ENCODE peak calls at places on chromosome 9, in nine cellular contexts. Q is pancreas, S is amniotic stem cell, G is sciatic nerve, M is skeletal muscle cell, O is C1 segment of cervical spinal cord, V is LHCN-M2, H is nephron progenitor cell, N is stomach. A is an unnamed sample.

GRCh38 chr9:33029106-33029788 is 4.2 kb downstream of the DNAJA1 start:
- DNase-seq in M (peak), V (peak), N (no peak), G (no peak), S (no peak), O (no peak), H (no peak), Q (no peak), A (no peak)

GRCh38 chr9:135624282-135624681 is 15.1 kb downstream of the GLT6D1 start:
- DNase-seq in S (no peak), N (no peak), M (no peak), G (no peak), H (no peak), O (no peak), Q (no peak), V (no peak), A (no peak)

GRCh38 chr9:136171009-136171800 is 33.7 kb downstream of the LHX3 start:
- DNase-seq in O (no peak), G (no peak), Q (no peak), N (no peak), H (peak), V (no peak), S (no peak), M (no peak), A (peak)

GRCh38 chr9:99326112-99326916 is 104.2 kb downstream of the SEC61B start:
- DNase-seq in N (no peak), O (no peak), Q (no peak), H (no peak), V (peak), G (no peak), M (no peak), S (peak), A (no peak)

GRCh38 chr9:136012651-136013050 is 51.5 kb upstream of the UBAC1 start:
- DNase-seq in N (no peak), H (peak), O (no peak), Q (no peak), M (no peak), V (no peak), G (no peak), S (no peak), A (peak)

GRCh38 chr9:127049044-127049443 is 73.4 kb downstream of the ANGPTL2 start:
- DNase-seq in O (no peak), Q (no peak), G (no peak), S (peak), V (peak), N (peak), H (no peak), M (peak), A (peak)

GRCh38 chr9:804026-804425 is 37.5 kb upstream of the DMRT1 start:
- DNase-seq in M (no peak), N (no peak), G (no peak), S (no peak), Q (no peak), V (no peak), O (no peak), H (no peak), A (no peak)

GRCh38 chr9:137446851-137447471 is 5.8 kb upstream of the ENTPD8 start:
- DNase-seq in H (peak), G (no peak), M (no peak), O (no peak), Q (no peak), S (no peak), N (no peak), V (no peak), A (no peak)

GRCh38 chr9:26551971-26552370 is 340.6 kb downstream of the CAAP1 start:
- DNase-seq in O (no peak), Q (no peak), G (no peak), H (no peak), M (no peak), N (no peak), S (no peak), V (no peak), A (no peak)

GRCh38 chr9:107286057-107286456 is 3.0 kb downstream of the RAD23B start:
- DNase-seq in N (no peak), V (no peak), M (no peak), G (no peak), O (no peak), H (no peak), Q (no peak), S (no peak), A (no peak)

GRCh38 chr9:27054125-27054524 is 48.7 kb upstream of the LRRC19 start:
- DNase-seq in S (no peak), G (no peak), M (no peak), H (no peak), V (no peak), O (no peak), N (no peak), Q (no peak), A (no peak)

GRCh38 chr9:30410273-30410672 is 1974.2 kb upstream of the ACO1 start:
- DNase-seq in Q (no peak), V (no peak), H (no peak), O (no peak), S (no peak), G (no peak), N (no peak), M (no peak), A (no peak)

GRCh38 chr9:128704356-128704670 is 2.0 kb downstream of the PKN3 start:
- DNase-seq in O (no peak), H (no peak), S (no peak), N (no peak), V (no peak), Q (no peak), G (no peak), M (no peak), A (no peak)

GRCh38 chr9:132182609-132183073 is 20.8 kb downstream of the NTNG2 start:
- DNase-seq in O (no peak), S (no peak), H (peak), G (no peak), N (no peak), V (no peak), M (no peak), Q (no peak), A (peak)

GRCh38 chr9:118522093-118523028 is 818.2 kb downstream of the TLR4 start:
- DNase-seq in G (no peak), M (peak), V (peak), S (peak), H (peak), N (no peak), O (no peak), Q (peak), A (peak)

GRCh38 chr9:69215774-69216482 is 41.9 kb downstream of the TJP2 start:
- DNase-seq in G (no peak), V (no peak), N (no peak), O (no peak), H (no peak), S (no peak), Q (no peak), M (no peak), A (no peak)

GRCh38 chr9:110555551-110555950 is 24.0 kb downstream of the SVEP1 start:
- DNase-seq in O (no peak), H (no peak), Q (no peak), S (no peak), V (peak), M (no peak), G (no peak), N (no peak), A (no peak)

GRCh38 chr9:137162505-137163100 is 7.2 kb downstream of the LRRC26 start:
- DNase-seq in Q (peak), O (no peak), H (peak), S (no peak), N (peak), V (no peak), M (no peak), G (no peak), A (no peak)

GRCh38 chr9:127580371-127580770 is 31.7 kb upstream of the STXBP1 start:
- DNase-seq in H (no peak), Q (no peak), G (no peak), M (no peak), S (no peak), N (no peak), V (no peak), O (no peak), A (no peak)

GRCh38 chr9:134204991-134205578 is 40.7 kb upstream of the RNU6ATAC start:
- DNase-seq in M (peak), S (no peak), V (peak), O (no peak), Q (no peak), N (no peak), H (no peak), G (peak), A (no peak)

GRCh38 chr9:116844621-116845020 is 157.5 kb downstream of the TRIM32 start:
- DNase-seq in G (no peak), Q (no peak), O (no peak), S (no peak), M (no peak), N (no peak), V (no peak), H (no peak), A (peak)

GRCh38 chr9:33131505-33132248 is 35.5 kb downstream of the B4GALT1 start:
- DNase-seq in O (no peak), S (no peak), M (no peak), Q (no peak), V (no peak), H (no peak), N (no peak), G (no peak), A (no peak)

GRCh38 chr9:107739601-107740082 is 250.1 kb upstream of the KLF4 start:
- DNase-seq in G (peak), V (no peak), S (no peak), N (peak), O (no peak), M (no peak), H (peak), Q (no peak), A (peak)

GRCh38 chr9:106799146-106799545 is 63.8 kb upstream of the ZNF462 start:
- DNase-seq in M (peak), V (peak), H (no peak), Q (no peak), O (no peak), N (no peak), S (peak), G (no peak), A (peak)

GRCh38 chr9:129394011-129394919 is 216.2 kb upstream of the IER5L start:
- DNase-seq in N (no peak), V (no peak), Q (no peak), H (no peak), S (no peak), G (no peak), O (no peak), M (no peak), A (no peak)

GRCh38 chr9:95177617-95178016 is 139.9 kb downstream of the FANCC start:
- DNase-seq in H (no peak), M (no peak), S (no peak), N (no peak), V (no peak), Q (no peak), G (no peak), O (no peak), A (no peak)

GRCh38 chr9:108672475-108673065 is 183.2 kb downstream of the ACTL7B start:
- DNase-seq in V (no peak), H (no peak), N (no peak), M (no peak), Q (no peak), O (no peak), G (no peak), S (no peak), A (no peak)

GRCh38 chr9:12723409-12724028 is 30.3 kb downstream of the TYRP1 start:
- DNase-seq in V (peak), M (no peak), Q (no peak), N (no peak), O (no peak), S (no peak), G (no peak), H (no peak), A (peak)

GRCh38 chr9:35162605-35163315 is 951 bp downstream of the UNC13B start:
- DNase-seq in O (no peak), V (no peak), N (no peak), G (no peak), Q (no peak), H (no peak), M (no peak), S (no peak), A (no peak)

GRCh38 chr9:4111233-4112000 is 188.5 kb downstream of the GLIS3 start:
- DNase-seq in O (no peak), H (no peak), M (no peak), G (no peak), S (no peak), Q (no peak), V (no peak), N (no peak), A (no peak)

GRCh38 chr9:16245756-16246440 is 624.6 kb downstream of the BNC2 start:
- DNase-seq in Q (no peak), N (no peak), V (peak), S (no peak), G (no peak), M (peak), O (no peak), H (no peak), A (no peak)

GRCh38 chr9:129783516-129784361 is 19.2 kb upstream of the TOR1B start:
- DNase-seq in M (peak), S (peak), N (peak), G (peak), V (peak), O (peak), H (peak), Q (peak), A (peak)